ENCODE peak calls at places on chromosomes 6 and 20, in seven cellular contexts. One of them, this sample, is unnamed.

GRCh38 chr6:127342946-127343752 is at the start of gene ECHDC1:
- DNase-seq in non-pigmented ciliary epithelial cell: no peak
- DNase-seq in stimulated activated naive CD4-positive, alpha-beta T cell: peak
- DNase-seq in activated naive CD4-positive, alpha-beta T cell: peak
- DNase-seq in pulmonary artery endothelial cell: peak
- DNase-seq in KG1: peak
- DNase-seq in RWPE1: peak
- DNase-seq in this sample: peak

GRCh38 chr20:50213531-50214106 is 23.0 kb downstream of the CEBPB start:
- DNase-seq in non-pigmented ciliary epithelial cell: no peak
- DNase-seq in stimulated activated naive CD4-positive, alpha-beta T cell: no peak
- DNase-seq in activated naive CD4-positive, alpha-beta T cell: no peak
- DNase-seq in pulmonary artery endothelial cell: no peak
- DNase-seq in KG1: no peak
- DNase-seq in RWPE1: no peak
- DNase-seq in this sample: no peak

GRCh38 chr6:85641916-85642773 is 541 bp downstream of the SYNCRIP start:
- DNase-seq in non-pigmented ciliary epithelial cell: no peak
- DNase-seq in stimulated activated naive CD4-positive, alpha-beta T cell: peak
- DNase-seq in activated naive CD4-positive, alpha-beta T cell: peak
- DNase-seq in pulmonary artery endothelial cell: no peak
- DNase-seq in KG1: peak
- DNase-seq in RWPE1: peak
- DNase-seq in this sample: no peak

GRCh38 chr20:35021063-35021462 is 65.4 kb downstream of the MYH7B start:
- DNase-seq in non-pigmented ciliary epithelial cell: peak
- DNase-seq in stimulated activated naive CD4-positive, alpha-beta T cell: no peak
- DNase-seq in activated naive CD4-positive, alpha-beta T cell: no peak
- DNase-seq in pulmonary artery endothelial cell: peak
- DNase-seq in KG1: no peak
- DNase-seq in RWPE1: no peak
- DNase-seq in this sample: no peak

GRCh38 chr20:10863337-10864060 is 189.7 kb upstream of the JAG1 start:
- DNase-seq in non-pigmented ciliary epithelial cell: peak
- DNase-seq in stimulated activated naive CD4-positive, alpha-beta T cell: no peak
- DNase-seq in activated naive CD4-positive, alpha-beta T cell: no peak
- DNase-seq in pulmonary artery endothelial cell: peak
- DNase-seq in KG1: no peak
- DNase-seq in RWPE1: peak
- DNase-seq in this sample: peak

GRCh38 chr6:159729598-159729997 is 2.3 kb downstream of the WTAP start:
- DNase-seq in non-pigmented ciliary epithelial cell: no peak
- DNase-seq in stimulated activated naive CD4-positive, alpha-beta T cell: no peak
- DNase-seq in activated naive CD4-positive, alpha-beta T cell: no peak
- DNase-seq in pulmonary artery endothelial cell: no peak
- DNase-seq in KG1: no peak
- DNase-seq in RWPE1: no peak
- DNase-seq in this sample: no peak

GRCh38 chr20:37849169-37849568 is 53.8 kb upstream of the VSTM2L start:
- DNase-seq in non-pigmented ciliary epithelial cell: no peak
- DNase-seq in stimulated activated naive CD4-positive, alpha-beta T cell: no peak
- DNase-seq in activated naive CD4-positive, alpha-beta T cell: no peak
- DNase-seq in pulmonary artery endothelial cell: no peak
- DNase-seq in KG1: no peak
- DNase-seq in RWPE1: no peak
- DNase-seq in this sample: no peak

GRCh38 chr6:27791182-27791939 is 120.8 kb downstream of the OR2B2 start:
- DNase-seq in non-pigmented ciliary epithelial cell: no peak
- DNase-seq in stimulated activated naive CD4-positive, alpha-beta T cell: no peak
- DNase-seq in activated naive CD4-positive, alpha-beta T cell: no peak
- DNase-seq in pulmonary artery endothelial cell: no peak
- DNase-seq in KG1: peak
- DNase-seq in RWPE1: peak
- DNase-seq in this sample: peak